ENCODE peak calls at places on chromosomes 12 and 14, in ten cellular contexts. F is foreskin fibroblast, V is SK-N-SH, T is heart right ventricle, A is breast epithelium, Q is body of pancreas, D is astrocyte of the spinal cord, J is PC-3, S is upper lobe of left lung, N is stomach. K is an unnamed sample.

GRCh38 chr14:96206461-96206860 is 1.8 kb downstream of the BDKRB2 start:
- DNase-seq in T (no peak), S (no peak), V (no peak), F (no peak), Q (peak), N (no peak), A (no peak), D (no peak), J (peak), K (no peak)

GRCh38 chr12:10618338-10618987 is 5.1 kb upstream of the MAGOHB start:
- DNase-seq in D (peak), A (no peak), V (no peak), S (no peak), T (no peak), F (peak), Q (no peak), N (no peak), J (peak), K (no peak)

GRCh38 chr14:51453869-51454268 is 197.8 kb upstream of the FRMD6 start:
- DNase-seq in Q (no peak), N (no peak), S (no peak), A (no peak), T (no peak), J (no peak), F (no peak), D (no peak), V (no peak), K (no peak)

GRCh38 chr12:12546314-12546772 is 16.3 kb downstream of the DUSP16 start:
- DNase-seq in F (no peak), V (no peak), N (no peak), Q (no peak), S (no peak), T (no peak), J (peak), D (no peak), A (no peak), K (no peak)

GRCh38 chr12:22971247-22971646 is 346.3 kb downstream of the ETNK1 start:
- DNase-seq in S (no peak), V (no peak), A (no peak), J (no peak), D (no peak), Q (no peak), T (no peak), N (no peak), F (no peak), K (no peak)

GRCh38 chr14:102986810-102987579 is 64.5 kb downstream of the AMN start:
- DNase-seq in D (peak), A (no peak), Q (no peak), S (no peak), J (peak), V (no peak), T (no peak), N (no peak), F (peak), K (no peak)

GRCh38 chr12:21600196-21600595 is 4.5 kb downstream of the GYS2 start:
- DNase-seq in T (no peak), V (no peak), D (no peak), S (no peak), F (no peak), J (no peak), Q (no peak), N (no peak), A (no peak), K (no peak)

GRCh38 chr14:92960706-92961566 is 38.0 kb downstream of the CHGA start:
- DNase-seq in A (no peak), Q (no peak), S (no peak), N (no peak), F (peak), D (peak), T (no peak), V (no peak), J (peak), K (no peak)

GRCh38 chr14:85288041-85288440 is 241.9 kb upstream of the FLRT2 start:
- DNase-seq in D (no peak), S (no peak), F (no peak), V (no peak), A (no peak), T (no peak), J (no peak), Q (no peak), N (no peak), K (no peak)

DNA sequence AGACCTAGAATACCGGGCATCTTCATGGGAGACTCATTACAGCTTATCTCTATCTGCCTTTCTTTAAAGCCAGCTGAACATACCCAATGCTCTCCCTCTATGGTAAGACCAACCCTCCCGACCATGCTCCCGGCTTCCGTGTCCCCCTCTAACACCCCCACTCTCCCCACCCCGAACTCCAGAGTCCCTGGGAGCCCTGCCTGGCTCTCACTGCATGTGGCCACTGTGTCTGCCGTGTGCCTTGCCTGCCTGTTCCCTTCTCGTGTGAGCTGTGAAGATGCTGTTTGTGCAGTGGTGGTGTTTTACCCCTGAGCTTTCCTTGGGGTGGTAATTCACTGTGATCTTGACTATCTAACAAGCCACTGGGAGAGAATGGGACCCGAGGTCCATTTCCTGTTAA is 146.4 kb upstream of the FKBP4 start:
- DNase-seq in D (no peak), Q (no peak), S (no peak), F (no peak), N (no peak), A (no peak), J (no peak), T (no peak), V (no peak), K (no peak)
- H3K4me3 ChIP-seq in D (no peak), Q (no peak), S (no peak), F (no peak), N (no peak), A (no peak), J (no peak), T (no peak), V (no peak), K (no peak)

GRCh38 chr14:73149753-73150152 is 13.4 kb downstream of the PSEN1 start:
- DNase-seq in V (no peak), J (no peak), T (no peak), A (no peak), D (no peak), F (no peak), S (no peak), Q (no peak), N (no peak), K (no peak)
- TF ChIP-seq CTCF in V (no peak), J (no peak), T (no peak), A (no peak), D (no peak), F (no peak), S (no peak), Q (no peak), N (no peak), K (no peak)

DNA sequence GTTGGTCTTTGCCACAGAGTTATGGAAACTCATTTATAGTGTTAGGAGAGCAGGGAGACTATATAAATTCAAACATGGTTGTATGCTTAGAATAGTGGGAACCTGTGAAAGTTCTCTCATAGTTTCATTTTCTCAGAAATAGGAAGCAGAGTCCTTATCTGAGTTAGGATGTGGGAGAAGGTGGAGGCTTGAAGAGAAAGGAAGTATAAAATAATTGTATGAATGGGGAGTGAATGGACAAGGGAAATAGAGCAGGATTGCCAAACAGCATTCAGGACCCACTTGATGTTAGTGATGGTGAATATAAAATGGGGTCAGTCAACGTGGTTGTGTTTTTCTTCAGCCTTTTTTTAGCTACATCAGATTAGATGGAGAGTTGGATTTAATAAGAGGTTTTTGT is 34.0 kb upstream of the TPH2 start:
- DNase-seq in A (no peak), D (no peak), T (no peak), F (no peak), N (no peak), J (no peak), Q (no peak), V (no peak), S (no peak), K (no peak)
- H3K4me3 ChIP-seq in A (no peak), D (no peak), T (no peak), F (no peak), N (no peak), J (no peak), Q (no peak), V (no peak), S (no peak), K (no peak)

GRCh38 chr12:45342848-45343247 is 127.0 kb downstream of the ANO6 start:
- DNase-seq in N (no peak), A (no peak), J (no peak), D (no peak), T (no peak), F (no peak), Q (no peak), S (no peak), V (no peak), K (no peak)
- TF ChIP-seq CTCF in N (no peak), A (no peak), J (no peak), D (no peak), T (no peak), F (no peak), Q (no peak), S (no peak), V (no peak), K (no peak)

DNA sequence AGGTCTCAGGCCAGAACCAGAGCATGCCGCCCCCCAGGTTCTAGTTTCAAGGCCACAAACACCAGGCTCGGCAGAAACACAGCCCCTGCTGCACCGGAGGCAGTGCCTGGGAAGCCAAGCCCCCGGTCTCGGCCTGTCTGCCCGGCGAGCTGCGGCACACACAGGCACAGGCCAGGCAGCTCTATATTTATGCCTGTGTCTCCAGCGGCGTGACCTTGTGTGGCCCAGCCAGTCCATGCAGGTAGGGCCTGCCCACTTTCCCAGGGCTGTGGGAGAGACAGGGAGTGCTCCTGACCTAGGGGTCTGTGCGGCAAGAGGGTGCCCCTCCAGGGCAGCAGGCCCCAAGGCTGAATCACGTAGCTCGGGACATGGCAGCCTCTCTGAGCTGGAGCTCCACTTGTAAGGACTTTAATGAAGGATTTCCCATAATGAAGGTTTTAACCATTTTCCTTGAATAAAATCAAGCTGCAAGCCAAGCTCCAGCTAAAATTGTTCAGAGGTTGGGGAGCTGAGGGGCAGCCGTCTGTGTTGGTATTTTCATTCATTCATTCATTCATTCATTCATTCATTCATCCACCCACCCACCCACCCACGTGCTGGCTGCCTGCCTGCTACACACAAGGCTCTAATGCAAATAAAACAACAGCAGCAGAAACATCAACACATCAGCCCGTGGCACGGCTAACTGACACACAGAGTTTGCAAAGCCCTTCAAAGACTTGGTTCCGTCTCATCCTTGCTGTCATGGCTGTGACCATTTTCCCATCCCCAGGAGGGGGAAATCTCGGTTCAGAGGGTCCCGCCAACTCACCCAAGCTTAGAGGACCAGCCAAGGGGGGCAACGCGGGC is 92.0 kb downstream of the RFLNA start:
- DNase-seq in T (no peak), J (peak), D (no peak), S (no peak), V (no peak), F (no peak), Q (peak), A (no peak), N (no peak), K (no peak)
- H3K4me3 ChIP-seq in T (peak), J (peak), D (peak), S (peak), V (peak), F (peak), Q (no peak), A (peak), N (peak), K (no peak)

DNA sequence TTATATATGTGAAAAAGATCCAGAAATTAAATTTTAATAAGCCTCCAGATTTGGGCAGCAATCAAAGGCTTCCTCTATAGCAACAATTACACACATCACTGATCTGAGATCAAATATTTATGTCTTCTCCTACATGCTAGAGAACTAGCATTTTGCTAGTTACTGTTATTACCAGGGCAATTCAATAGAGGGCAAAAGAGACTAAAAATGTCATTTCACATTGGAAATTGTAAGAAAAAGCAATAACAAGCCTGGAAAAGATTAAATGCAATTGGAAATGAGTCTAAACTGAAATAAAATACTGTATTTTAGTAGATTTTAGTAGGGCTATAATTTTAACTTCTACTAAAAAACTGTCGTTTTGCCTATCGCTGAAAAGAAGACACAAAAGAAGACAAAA is 32.6 kb upstream of the ANO6 start:
- DNase-seq in N (no peak), D (peak), V (peak), T (no peak), Q (no peak), F (no peak), S (no peak), J (peak), A (no peak), K (no peak)
- TF ChIP-seq CTCF in N (no peak), D (peak), V (peak), T (peak), Q (peak), F (peak), S (no peak), J (peak), A (no peak), K (peak)